ENCODE peak calls at places on chromosomes 1 and 21, in seven cellular contexts. I, R, B, J, U, X and F are unnamed samples.

GRCh38 chr1:205658943-205659581 is 21.2 kb downstream of the SLC45A3 start:
- DNase-seq in I (peak), R (peak), B (peak), J (no peak), U (no peak), X (peak), F (peak)

GRCh38 chr1:1140673-1141072 is 24.8 kb upstream of the C1orf159 start:
- DNase-seq in I (no peak), R (no peak), B (no peak), J (no peak), U (no peak), X (no peak), F (no peak)

GRCh38 chr21:45837936-45838335 is 143.6 kb upstream of the COL6A1 start:
- DNase-seq in I (no peak), R (no peak), B (no peak), J (no peak), U (peak), X (no peak), F (no peak)

GRCh38 chr1:228162286-228163003 is 3.2 kb upstream of the IBA57 start:
- DNase-seq in I (peak), R (no peak), B (no peak), J (no peak), U (no peak), X (no peak), F (no peak)

GRCh38 chr1:110780600-110781484 is 92.1 kb upstream of the CD53 start:
- DNase-seq in I (no peak), R (peak), B (peak), J (peak), U (no peak), X (peak), F (peak)

GRCh38 chr1:15016526-15016925 is 137.0 kb upstream of the TMEM51 start:
- DNase-seq in I (no peak), R (no peak), B (no peak), J (no peak), U (no peak), X (no peak), F (no peak)

GRCh38 chr1:53478186-53478585 is 19.0 kb downstream of the DMRTB1 start:
- DNase-seq in I (no peak), R (no peak), B (no peak), J (no peak), U (no peak), X (no peak), F (no peak)

GRCh38 chr1:111743679-111744101 is 4.5 kb upstream of the INKA2 start:
- DNase-seq in I (no peak), R (no peak), B (no peak), J (peak), U (peak), X (peak), F (peak)

GRCh38 chr1:100988121-100988520 is 37.5 kb downstream of the DPH5 start:
- DNase-seq in I (no peak), R (no peak), B (no peak), J (no peak), U (no peak), X (no peak), F (no peak)

GRCh38 chr21:41121785-41122415 is 46.1 kb upstream of the BACE2 start:
- DNase-seq in I (peak), R (peak), B (peak), J (peak), U (peak), X (peak), F (no peak)

GRCh38 chr1:48194801-48195200 is 27.7 kb upstream of the SLC5A9 start:
- DNase-seq in I (no peak), R (no peak), B (no peak), J (no peak), U (no peak), X (no peak), F (no peak)

GRCh38 chr1:96845464-96845863 is 123.9 kb downstream of the PTBP2 start:
- DNase-seq in I (no peak), R (no peak), B (no peak), J (no peak), U (no peak), X (no peak), F (peak)

GRCh38 chr21:44892536-44893277 is 19.2 kb upstream of the PTTG1IP start:
- DNase-seq in I (peak), R (peak), B (no peak), J (no peak), U (no peak), X (peak), F (peak)

GRCh38 chr21:45330851-45331261 is 43.2 kb upstream of the POFUT2 start:
- DNase-seq in I (peak), R (no peak), B (no peak), J (no peak), U (no peak), X (no peak), F (no peak)

GRCh38 chr1:1203561-1204424 is 2.6 kb downstream of the TNFRSF18 start:
- DNase-seq in I (peak), R (peak), B (no peak), J (no peak), U (no peak), X (no peak), F (no peak)

GRCh38 chr1:94716966-94717365 is 103.2 kb upstream of the SLC44A3 start:
- DNase-seq in I (no peak), R (no peak), B (no peak), J (no peak), U (no peak), X (no peak), F (peak)

GRCh38 chr21:35850542-35851103 is 209.7 kb downstream of the SETD4 start:
- DNase-seq in I (no peak), R (no peak), B (no peak), J (no peak), U (no peak), X (no peak), F (no peak)

GRCh38 chr1:114707604-114708003 is 9.0 kb downstream of the NRAS start:
- DNase-seq in I (no peak), R (no peak), B (no peak), J (no peak), U (no peak), X (no peak), F (no peak)